ENCODE peak calls at places on chromosomes 3 and 15, in four cellular contexts. G, B, N and L are unnamed samples.

GRCh38 chr3:136114421-136114820 is 81.7 kb downstream of the MSL2 start:
- DNase-seq in G (no peak), B (no peak), N (no peak), L (no peak)

GRCh38 chr3:13782501-13782900 is 97.4 kb downstream of the WNT7A start:
- DNase-seq in G (no peak), B (peak), N (no peak), L (no peak)

GRCh38 chr3:51675201-51675611 is 4.2 kb downstream of the TEX264 start:
- DNase-seq in G (no peak), B (no peak), N (peak), L (peak)

GRCh38 chr15:79122943-79123342 is 32.4 kb upstream of the RASGRF1 start:
- DNase-seq in G (no peak), B (no peak), N (no peak), L (no peak)

GRCh38 chr3:105284876-105285275 is 81.8 kb upstream of the ALCAM start:
- DNase-seq in G (no peak), B (no peak), N (peak), L (no peak)

GRCh38 chr3:98504534-98504933 is 7.1 kb downstream of the OR5K2 start:
- DNase-seq in G (no peak), B (no peak), N (no peak), L (no peak)

GRCh38 chr3:187039723-187040414 is 99.4 kb downstream of the RPL39L start:
- DNase-seq in G (no peak), B (no peak), N (no peak), L (no peak)

GRCh38 chr15:86555114-86555513 is 475.4 kb downstream of the AGBL1 start:
- DNase-seq in G (no peak), B (no peak), N (no peak), L (no peak)

GRCh38 chr3:58719684-58720083 is 53.1 kb upstream of the FAM3D start:
- DNase-seq in G (no peak), B (no peak), N (no peak), L (no peak)

GRCh38 chr3:134126153-134126552 is 96.4 kb upstream of the SLCO2A1 start:
- DNase-seq in G (no peak), B (no peak), N (peak), L (no peak)

GRCh38 chr3:195139876-195140240 is 131.1 kb downstream of the XXYLT1 start:
- DNase-seq in G (no peak), B (no peak), N (peak), L (no peak)

GRCh38 chr3:7602297-7602696 is 741.4 kb downstream of the GRM7 start:
- DNase-seq in G (no peak), B (no peak), N (no peak), L (no peak)

GRCh38 chr3:195106418-195106906 is 164.5 kb downstream of the XXYLT1 start:
- DNase-seq in G (peak), B (peak), N (peak), L (peak)

GRCh38 chr3:177069514-177070329 is 127.6 kb downstream of the TBL1XR1 start:
- DNase-seq in G (no peak), B (no peak), N (peak), L (no peak)

GRCh38 chr15:64905119-64905831 is 6.4 kb upstream of the ANKDD1A start:
- DNase-seq in G (no peak), B (peak), N (no peak), L (peak)

GRCh38 chr15:73273181-73274002 is 95.4 kb downstream of the HCN4 start:
- DNase-seq in G (no peak), B (no peak), N (peak), L (no peak)

GRCh38 chr15:33561407-33561806 is 250.6 kb downstream of the RYR3 start:
- DNase-seq in G (no peak), B (no peak), N (no peak), L (no peak)

GRCh38 chr3:41234823-41235722 is 35.8 kb downstream of the CTNNB1 start:
- DNase-seq in G (no peak), B (no peak), N (peak), L (no peak)

GRCh38 chr15:92805080-92805708 is 94.9 kb upstream of the CHD2 start:
- DNase-seq in G (no peak), B (no peak), N (peak), L (no peak)

GRCh38 chr3:96986241-96986640 is 171.8 kb downstream of the EPHA6 start:
- DNase-seq in G (no peak), B (no peak), N (no peak), L (no peak)

GRCh38 chr15:70355275-70355795 is 257.6 kb upstream of the TLE3 start:
- DNase-seq in G (no peak), B (no peak), N (no peak), L (no peak)

GRCh38 chr3:185347392-185347791 is 15.5 kb upstream of the MAP3K13 start:
- DNase-seq in G (no peak), B (no peak), N (no peak), L (no peak)

GRCh38 chr15:45670511-45670910 is 35.7 kb downstream of the SQOR start:
- DNase-seq in G (no peak), B (no peak), N (no peak), L (no peak)

GRCh38 chr15:92648190-92648875 is 7.2 kb downstream of the FAM174B start:
- DNase-seq in G (no peak), B (no peak), N (no peak), L (no peak)

GRCh38 chr3:155312781-155313180 is 19.3 kb upstream of the STRIT1 start:
- DNase-seq in G (no peak), B (no peak), N (no peak), L (no peak)

GRCh38 chr3:170360916-170361315 is 3.4 kb downstream of the SKIL start:
- DNase-seq in G (no peak), B (no peak), N (no peak), L (no peak)

GRCh38 chr3:66633982-66634381 is 133.2 kb upstream of the LRIG1 start:
- DNase-seq in G (no peak), B (no peak), N (no peak), L (no peak)

GRCh38 chr3:66642015-66642414 is 141.2 kb upstream of the LRIG1 start:
- DNase-seq in G (no peak), B (no peak), N (peak), L (no peak)

GRCh38 chr3:66639794-66640356 is 139.1 kb upstream of the LRIG1 start:
- DNase-seq in G (no peak), B (no peak), N (no peak), L (no peak)

GRCh38 chr3:66642484-66642883 is 141.7 kb upstream of the LRIG1 start:
- DNase-seq in G (no peak), B (no peak), N (no peak), L (no peak)

GRCh38 chr3:66638717-66639116 is 137.9 kb upstream of the LRIG1 start:
- DNase-seq in G (no peak), B (no peak), N (no peak), L (no peak)
- TF ChIP-seq CTCF in G (no peak), B (no peak), N (no peak), L (no peak)

GRCh38 chr3:49535971-49536874 is 18.1 kb upstream of the BSN start:
- DNase-seq in G (no peak), B (no peak), N (no peak), L (no peak)
- H3K4me3 ChIP-seq in G (no peak), B (no peak), N (no peak), L (no peak)

DNA sequence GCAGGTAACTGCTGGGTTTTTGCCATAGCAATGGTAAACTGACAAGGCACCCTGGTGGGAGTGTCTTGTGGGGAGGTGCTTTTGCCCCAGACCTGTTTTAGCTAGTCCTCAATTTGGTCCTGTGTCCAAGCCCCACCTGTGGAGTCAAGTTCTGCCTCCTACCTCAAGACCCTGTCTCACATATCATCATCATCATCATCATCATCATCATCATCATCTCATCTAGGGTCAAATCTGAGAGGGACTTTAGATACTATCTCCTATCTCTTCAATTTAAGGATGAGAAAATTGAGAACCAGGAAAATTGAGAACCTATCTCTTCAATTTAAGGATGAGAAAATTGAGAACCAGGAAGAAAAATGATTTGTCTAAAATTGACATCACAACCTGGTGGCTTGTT is 9.9 kb downstream of the KNL1 start:
- DNase-seq in G (no peak), B (no peak), N (no peak), L (no peak)
- TF ChIP-seq CTCF in G (no peak), B (no peak), N (no peak), L (no peak)

DNA sequence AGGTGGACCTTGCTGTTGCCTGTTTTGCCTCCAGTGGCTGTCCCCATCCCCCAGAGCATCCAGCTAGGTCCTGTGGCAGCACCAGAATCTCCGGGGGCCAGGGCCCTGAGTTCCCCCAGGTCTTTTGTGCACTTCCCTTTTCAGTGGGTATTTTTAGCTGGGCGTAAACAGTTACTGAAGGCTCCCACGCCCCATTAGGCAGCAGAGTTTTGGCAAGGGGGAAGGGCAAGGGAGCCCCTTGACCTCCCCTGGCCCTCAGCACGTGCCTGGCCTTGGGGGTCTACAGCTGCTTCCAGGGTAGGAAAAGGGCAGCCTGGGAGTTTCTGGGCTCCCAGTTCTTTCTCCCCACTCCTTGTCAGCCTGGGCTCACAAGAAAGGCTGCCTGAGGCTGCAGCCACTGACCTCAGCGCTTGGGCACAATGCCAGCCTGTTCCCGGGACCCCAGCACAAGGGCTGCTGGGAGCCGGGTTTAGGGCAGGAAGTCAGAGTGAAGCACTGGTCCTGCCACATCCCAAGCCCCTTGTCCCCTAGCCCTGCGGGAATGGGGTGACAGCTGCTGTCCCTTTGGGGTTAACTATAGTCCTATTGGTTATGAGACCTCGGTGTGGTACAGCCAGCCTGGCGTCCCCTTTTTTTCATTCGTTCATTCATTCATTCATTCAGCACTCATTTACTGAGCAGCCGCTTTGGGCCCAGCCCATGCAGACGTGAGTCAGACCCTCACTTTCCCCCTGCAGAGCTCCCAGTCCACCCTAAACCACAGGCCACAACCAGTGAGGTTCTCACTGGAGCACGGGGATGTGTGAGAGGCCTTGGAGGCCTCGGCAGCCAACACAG is 8.4 kb downstream of the CSK start:
- DNase-seq in G (no peak), B (peak), N (no peak), L (peak)
- H3K4me3 ChIP-seq in G (peak), B (peak), N (no peak), L (peak)

GRCh38 chr3:116618138-116618537 is 91.4 kb upstream of the TUSC7 start:
- DNase-seq in G (no peak), B (no peak), N (no peak), L (no peak)

GRCh38 chr3:116610124-116610523 is 99.5 kb upstream of the TUSC7 start:
- DNase-seq in G (no peak), B (no peak), N (no peak), L (no peak)

DNA sequence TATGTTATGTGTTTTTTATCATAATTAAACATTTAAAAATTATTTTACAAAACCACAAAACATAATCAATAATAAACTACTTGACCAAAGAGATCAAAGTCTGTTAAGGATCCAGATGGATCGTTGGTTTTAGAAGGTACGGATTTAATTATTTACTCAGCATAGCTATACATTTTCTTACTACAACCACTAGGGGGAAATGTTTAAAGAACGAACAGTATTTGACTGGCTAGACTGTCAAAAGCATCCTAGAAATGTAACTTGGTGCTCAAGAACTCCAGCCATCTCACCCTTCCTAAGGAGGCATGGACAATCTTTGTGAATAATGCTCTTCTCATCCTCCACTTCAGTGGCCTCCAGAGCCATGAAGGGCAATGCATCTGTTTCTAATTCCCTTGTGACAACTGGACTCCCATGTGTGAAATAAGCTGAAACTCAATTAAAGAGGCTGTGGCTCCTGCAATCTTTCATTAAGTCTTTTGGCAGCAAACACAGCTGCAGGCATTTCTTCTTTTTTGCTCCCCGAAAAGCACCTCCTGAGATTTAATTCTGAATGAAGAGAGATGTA is 94.7 kb upstream of the TUSC7 start:
- DNase-seq in G (no peak), B (no peak), N (peak), L (no peak)
- TF ChIP-seq CTCF in G (no peak), B (no peak), N (peak), L (no peak)

GRCh38 chr15:52220896-52221660 is 29.9 kb upstream of the GNB5 start:
- DNase-seq in G (no peak), B (no peak), N (no peak), L (no peak)
- H3K4me3 ChIP-seq in G (no peak), B (no peak), N (no peak), L (no peak)

DNA sequence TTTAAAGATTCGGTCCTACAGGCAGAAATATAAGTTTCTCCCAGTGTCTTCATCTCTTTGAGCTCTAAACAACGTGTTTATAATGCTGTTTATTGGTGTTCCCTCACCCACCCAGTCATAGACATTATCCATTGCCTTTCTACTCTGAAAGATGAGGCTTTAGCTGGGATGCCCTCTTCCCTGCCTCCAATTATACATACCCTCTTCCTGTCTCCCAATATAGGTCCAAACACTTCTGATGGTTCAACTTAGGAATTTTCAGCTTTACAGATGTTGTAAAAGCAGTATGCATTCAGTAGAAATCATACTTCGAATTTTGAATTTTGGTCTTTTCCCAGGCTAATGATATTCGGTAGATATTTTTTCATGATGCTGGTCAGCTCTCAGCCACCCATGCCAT is 2.6 kb downstream of the CMTM8 start:
- DNase-seq in G (no peak), B (no peak), N (no peak), L (no peak)
- TF ChIP-seq CTCF in G (no peak), B (no peak), N (no peak), L (no peak)

GRCh38 chr3:127819656-127820055 is 2.7 kb downstream of the MGLL start:
- DNase-seq in G (no peak), B (no peak), N (no peak), L (no peak)
- H3K4me3 ChIP-seq in G (peak), B (peak), N (peak), L (peak)

GRCh38 chr3:125212509-125213372 is at the start of gene SLC12A8:
- DNase-seq in G (no peak), B (no peak), N (peak), L (no peak)
- TF ChIP-seq CTCF in G (no peak), B (no peak), N (no peak), L (no peak)